ENCODE peak calls at places on chromosome 10, in five cellular contexts. Z is GM23248; I is K562; Q is colonic mucosa; U is CD8-positive, alpha-beta T cell. E is an unnamed sample.

GRCh38 chr10:101005869-101006567 is 6.4 kb downstream of the LZTS2 start:
- DNase-seq in I (no peak), Z (no peak), Q (no peak), U (no peak), E (no peak)

GRCh38 chr10:124017729-124018128 is 75.7 kb downstream of the CHST15 start:
- DNase-seq in Z (no peak), U (no peak), I (no peak), Q (no peak), E (no peak)

GRCh38 chr10:75137533-75138438 is 26.3 kb downstream of the SAMD8 start:
- DNase-seq in Z (peak; percentile 84), Q (no peak), U (no peak), I (peak; percentile 74), E (no peak)

GRCh38 chr10:2936816-2937215 is 130.5 kb upstream of the PFKP start:
- DNase-seq in Z (no peak), U (no peak), I (no peak), Q (peak; percentile 8), E (no peak)

GRCh38 chr10:4034907-4035581 is 250.0 kb upstream of the KLF6 start:
- DNase-seq in I (no peak), Q (no peak), U (no peak), Z (peak; percentile 69), E (peak; percentile 16)

GRCh38 chr10:122265896-122266295 is 5.2 kb upstream of the BTBD16 start:
- DNase-seq in Q (no peak), U (no peak), Z (no peak), I (no peak), E (no peak)

GRCh38 chr10:35961501-35961900 is 319.4 kb upstream of the FZD8 start:
- DNase-seq in Z (peak; percentile 70), U (no peak), Q (no peak), I (no peak), E (no peak)

GRCh38 chr10:101467286-101467770 is 113.4 kb downstream of the BTRC start:
- DNase-seq in Q (peak; percentile 32), U (peak; percentile 23), I (peak; percentile 64), Z (peak; percentile 86), E (peak; percentile 50)

GRCh38 chr10:35397953-35398352 is 61.6 kb downstream of the CCNY start:
- DNase-seq in Z (no peak), Q (no peak), I (no peak), U (no peak), E (no peak)

GRCh38 chr10:30581779-30582380 is 47.7 kb downstream of the LYZL2 start:
- DNase-seq in Q (peak; percentile 42), Z (peak; percentile 61), I (peak; percentile 68), U (no peak), E (peak; percentile 35)

GRCh38 chr10:131751827-131752775 is 148.7 kb upstream of the PPP2R2D start:
- DNase-seq in U (no peak), I (no peak), Z (no peak), Q (no peak), E (no peak)

GRCh38 chr10:131757285-131758058 is 143.3 kb upstream of the PPP2R2D start:
- DNase-seq in I (no peak), Z (no peak), Q (no peak), U (no peak), E (no peak)

GRCh38 chr10:131758062-131758941 is 142.5 kb upstream of the PPP2R2D start:
- DNase-seq in Z (no peak), U (no peak), I (no peak), Q (no peak), E (no peak)

GRCh38 chr10:131753336-131753735 is 147.5 kb upstream of the PPP2R2D start:
- DNase-seq in Q (no peak), Z (no peak), I (no peak), U (no peak), E (no peak)

GRCh38 chr10:131755200-131755599 is 145.6 kb upstream of the PPP2R2D start:
- DNase-seq in Q (no peak), Z (no peak), U (no peak), I (no peak), E (no peak)
- H3K4me1 ChIP-seq in Q (no peaks in the 10 kb centered on the region), Z (no peaks in the 10 kb centered on the region), U (no peaks in the 10 kb centered on the region), I (no peaks in the 10 kb centered on the region), E (no peaks in the 10 kb centered on the region)

GRCh38 chr10:484441-484924 is 205.0 kb downstream of the DIP2C start:
- DNase-seq in Q (peak; percentile 34), I (no peak), U (peak; percentile 25), Z (peak; percentile 71), E (peak; percentile 30)
- H3K4me3 ChIP-seq in Q (peak overlapping the region; percentile 30), I (no peak overlapping the region), U (peak overlapping the region; percentile 53), Z (peak overlapping the region; percentile 70), E (peak overlapping the region; percentile 40)

DNA sequence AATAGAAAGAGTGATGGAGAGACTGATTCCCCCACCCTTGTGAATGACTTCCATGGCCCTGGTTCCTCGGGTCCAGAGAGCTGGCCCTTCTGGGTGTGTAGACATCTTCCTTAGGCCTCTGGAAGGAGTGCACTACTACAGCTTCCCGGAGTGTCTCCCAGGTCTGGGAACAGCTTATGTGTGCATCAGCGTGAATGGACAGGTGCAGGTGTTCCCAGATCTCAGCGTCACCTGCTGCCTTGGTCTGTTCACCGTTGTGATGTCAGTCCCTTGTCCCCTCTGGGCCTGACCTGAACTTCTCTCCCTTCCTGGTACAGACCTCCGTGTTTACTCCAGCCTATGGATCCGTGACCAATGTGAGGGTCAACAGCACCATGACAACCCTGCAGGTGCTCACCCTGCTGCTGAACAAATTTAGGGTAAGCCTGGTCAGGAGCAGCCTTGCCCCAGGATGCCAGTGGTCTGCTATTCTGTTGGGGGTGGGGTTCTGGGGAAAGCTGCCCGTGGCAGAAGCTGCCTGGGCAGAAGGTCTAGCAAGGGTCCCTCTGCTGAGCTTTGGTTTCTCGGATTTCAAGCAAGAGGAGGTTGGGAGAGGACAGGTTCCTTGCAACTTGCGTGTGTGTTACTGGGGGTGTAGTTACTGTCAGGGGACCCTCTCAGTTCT is 10.5 kb upstream of the DEPP1 start:
- DNase-seq in Q (peak; percentile 15), I (no peak), U (no peak), Z (no peak), E (no peak)
- H3K27ac ChIP-seq in Q (no peak overlapping the region), I (no peak overlapping the region), U (no peak overlapping the region), Z (no peak overlapping the region), E (no peak overlapping the region)

GRCh38 chr10:79095316-79095715 is 26.6 kb downstream of the ZMIZ1 start:
- DNase-seq in Q (no peak), Z (no peak), I (no peak), U (no peak), E (no peak)
- H3K4me1 ChIP-seq in Q (peaks cover 31% of the 10 kb centered on the region), Z (peaks cover 39% of the 10 kb centered on the region), I (peaks cover 57% of the 10 kb centered on the region), U (no peaks in the 10 kb centered on the region), E (peaks cover 31% of the 10 kb centered on the region)

GRCh38 chr10:32459072-32459703 is 13.2 kb downstream of the CCDC7 start:
- DNase-seq in Z (no peak), U (peak; percentile 72), I (no peak), Q (no peak), E (peak; percentile 82)
- H3K4me3 ChIP-seq in Z (no peak overlapping the region), U (peak overlapping the region; percentile 31), I (no peak overlapping the region), Q (no peak overlapping the region), E (no peak overlapping the region)

GRCh38 chr10:369441-370221 is 234.4 kb downstream of the ZMYND11 start:
- DNase-seq in U (no peak), I (no peak), Z (peak; percentile 88), Q (no peak), E (no peak)
- H3K27ac ChIP-seq in U (no peak overlapping the region), I (no peak overlapping the region), Z (no peak overlapping the region), Q (no peak overlapping the region), E (no peak overlapping the region)

GRCh38 chr10:87661861-87662785 is 2.4 kb downstream of the PAPSS2 start:
- DNase-seq in Z (peak; percentile 36), Q (no peak), I (no peak), U (no peak), E (no peak)
- H3K4me1 ChIP-seq in Z (peaks cover 22% of the 10 kb centered on the region), Q (no peaks in the 10 kb centered on the region), I (no peaks in the 10 kb centered on the region), U (peaks cover 6% of the 10 kb centered on the region), E (peaks cover 7% of the 10 kb centered on the region)

DNA sequence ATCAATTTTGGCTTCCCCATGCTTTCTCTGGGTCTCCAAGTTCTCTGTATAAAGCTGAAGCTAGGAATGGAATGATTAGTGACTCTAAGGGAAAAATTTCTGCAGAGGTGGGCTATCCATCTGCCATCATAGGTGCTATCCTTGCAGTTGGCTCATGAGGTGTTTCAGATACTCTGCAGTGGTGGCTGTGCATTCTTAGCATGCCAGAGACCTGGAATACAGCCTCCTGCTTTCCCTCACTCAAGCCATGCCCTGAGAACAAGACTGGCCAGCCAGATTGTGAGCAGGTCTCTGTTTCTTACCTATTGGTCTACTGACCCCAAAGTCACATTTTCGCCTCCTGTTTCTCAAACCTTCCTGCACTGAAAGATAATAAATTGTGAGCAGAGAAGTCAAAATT is 719.6 kb downstream of the CCSER2 start:
- DNase-seq in Q (no peak), Z (no peak), I (no peak), U (no peak), E (no peak)
- H3K4me3 ChIP-seq in Q (no peak overlapping the region), Z (no peak overlapping the region), I (no peak overlapping the region), U (no peak overlapping the region), E (no peak overlapping the region)

GRCh38 chr10:109895095-109895818 is 28.1 kb downstream of the XPNPEP1 start:
- DNase-seq in U (no peak), Q (peak; percentile 64), I (no peak), Z (peak; percentile 61), E (no peak)
- H3K27ac ChIP-seq in U (no peak overlapping the region), Q (peak overlapping the region; percentile 51), I (no peak overlapping the region), Z (peak overlapping the region; percentile 34), E (no peak overlapping the region)

DNA sequence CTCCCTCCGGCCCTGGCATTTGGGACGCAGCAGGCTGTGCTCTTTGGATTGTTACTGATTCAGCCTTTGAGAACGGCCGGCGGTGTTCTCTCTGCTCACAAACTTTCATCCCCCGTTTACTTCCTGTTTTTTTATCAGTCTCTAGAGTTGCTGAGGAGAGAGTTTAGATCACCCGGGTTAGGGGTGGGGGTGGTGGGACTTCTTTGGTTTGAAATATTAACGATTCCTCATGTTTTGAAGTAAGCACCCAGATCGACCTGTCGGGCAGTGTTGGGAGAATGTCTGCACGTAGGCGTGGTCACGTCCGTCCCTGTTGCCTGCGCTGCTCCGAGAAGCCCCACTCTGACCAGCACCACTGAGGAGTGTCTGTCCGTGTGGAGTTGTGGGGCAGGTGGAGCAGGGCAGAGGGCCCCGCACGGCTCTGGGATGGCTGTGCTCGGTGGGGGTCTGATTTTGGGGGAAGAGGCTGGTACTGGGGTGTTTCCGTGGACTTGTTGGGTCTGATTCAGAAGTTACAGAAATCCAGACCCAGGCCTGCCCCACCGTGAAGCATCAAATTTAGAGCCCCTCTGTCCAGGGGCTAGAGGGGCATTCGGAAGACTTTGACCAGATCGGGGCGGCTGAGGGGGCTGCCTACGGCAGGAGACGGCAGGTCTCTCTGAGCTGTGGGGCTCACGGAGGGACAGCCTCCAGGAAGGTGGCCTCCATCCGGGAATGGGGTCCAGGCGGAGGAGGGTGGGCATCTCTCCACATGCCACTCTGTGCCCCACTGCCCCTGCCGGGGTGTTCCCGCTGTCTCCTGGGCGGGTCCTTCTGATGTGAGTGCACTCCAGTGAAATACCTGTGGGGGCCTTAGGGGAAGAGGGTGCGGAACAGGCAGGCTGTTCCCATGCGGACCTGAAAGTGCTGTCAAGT is 7.4 kb downstream of the INPP5A start:
- DNase-seq in U (no peak), Z (peak; percentile 33), Q (no peak), I (peak; percentile 17), E (no peak)
- H3K4me1 ChIP-seq in U (peaks cover 58% of the 10 kb centered on the region), Z (peaks cover 21% of the 10 kb centered on the region), Q (no peaks in the 10 kb centered on the region), I (peaks cover 7% of the 10 kb centered on the region), E (peaks cover 39% of the 10 kb centered on the region)

E was measured in CD4-positive, alpha-beta memory T cell.